ENCODE peak calls at places on chromosome 18, in five cellular contexts. C is stimulated activated CD4-positive, alpha-beta T cell treated with anti-CD3 and anti-CD28 coated beads, Interleukin-1b, Interleukin-23, amount 100 ng/mL, for 4 hours; K is right cardiac atrium; E is right lobe of liver; A is activated T-helper 1 cell treated with Interleukin-2 at 50 U/mL for 16 hours. Z is an unnamed sample.

GRCh38 chr18:8052237-8052701 is 485.2 kb downstream of the PTPRM start:
- DNase-seq in C (no peak), K (no peak), E (no peak), A (no peak), Z (no peak)

GRCh38 chr18:79765491-79766245 is 32.1 kb upstream of the KCNG2 start:
- DNase-seq in C (no peak), K (no peak), E (peak; percentile 28), A (no peak), Z (no peak)

GRCh38 chr18:6578686-6579085 is 150.8 kb upstream of the ARHGAP28 start:
- DNase-seq in C (no peak), K (no peak), E (no peak), A (no peak), Z (no peak)

GRCh38 chr18:77127769-77128671 is 4.6 kb downstream of the MBP start:
- DNase-seq in C (no peak), K (no peak), E (peak; percentile 68), A (no peak), Z (peak; percentile 40)

GRCh38 chr18:50986360-50987087 is 18.7 kb downstream of the ELAC1 start:
- DNase-seq in C (no peak), K (no peak), E (no peak), A (no peak), Z (no peak)

GRCh38 chr18:47984991-47985390 is 54.5 kb upstream of the SMAD2 start:
- DNase-seq in C (no peak), K (no peak), E (no peak), A (no peak), Z (no peak)

GRCh38 chr18:58277457-58277739 is 233.4 kb downstream of the NEDD4L start:
- DNase-seq in C (no peak), K (no peak), E (no peak), A (no peak), Z (no peak)

GRCh38 chr18:72811047-72811446 is 56.7 kb downstream of the NETO1 start:
- DNase-seq in C (no peak), K (no peak), E (no peak), A (no peak), Z (no peak)

GRCh38 chr18:79578396-79579260 is 101.0 kb upstream of the CTDP1 start:
- DNase-seq in C (no peak), K (no peak), E (peak; percentile 44), A (no peak), Z (no peak)

GRCh38 chr18:56276466-56276865 is 361.9 kb downstream of the TXNL1 start:
- DNase-seq in C (no peak), K (no peak), E (no peak), A (no peak), Z (no peak)

GRCh38 chr18:22167471-22168151 is 1.8 kb upstream of the GATA6 start:
- DNase-seq in C (no peak), K (peak; percentile 28), E (peak; percentile 77), A (no peak), Z (peak; percentile 47)

GRCh38 chr18:52310651-52311050 is 29.3 kb upstream of the DCC start:
- DNase-seq in C (no peak), K (no peak), E (no peak), A (no peak), Z (no peak)

GRCh38 chr18:32549248-32549842 is 78.7 kb upstream of the GAREM1 start:
- DNase-seq in C (peak; percentile 31), K (peak; percentile 20), E (peak; percentile 55), A (peak; percentile 2), Z (peak; percentile 18)

GRCh38 chr18:5770176-5770575 is 125.1 kb downstream of the TMEM200C start:
- DNase-seq in C (no peak), K (no peak), E (no peak), A (no peak), Z (no peak)

GRCh38 chr18:46158498-46158897 is 54.3 kb downstream of the HAUS1 start:
- DNase-seq in C (no peak), K (no peak), E (no peak), A (no peak), Z (no peak)

GRCh38 chr18:58697131-58697530 is 25.9 kb downstream of the MALT1 start:
- DNase-seq in C (no peak), K (no peak), E (no peak), A (no peak), Z (no peak)

GRCh38 chr18:28768791-28769768 is 592.1 kb upstream of the CDH2 start:
- DNase-seq in C (no peak), K (no peak), E (no peak), A (no peak), Z (no peak)

GRCh38 chr18:36905560-36905959 is 76.6 kb downstream of the KIAA1328 start:
- DNase-seq in C (no peak), K (no peak), E (no peak), A (no peak), Z (no peak)

GRCh38 chr18:23844991-23845680 is 155.9 kb downstream of the LAMA3 start:
- DNase-seq in C (no peak), K (no peak), E (no peak), A (no peak), Z (no peak)

GRCh38 chr18:58943896-58944295 is 79.2 kb downstream of the ZNF532 start:
- DNase-seq in C (no peak), K (no peak), E (no peak), A (no peak), Z (no peak)

GRCh38 chr18:10715791-10716190 is 190.0 kb downstream of the NAPG start:
- DNase-seq in C (no peak), K (peak; percentile 57), E (no peak), A (no peak), Z (no peak)

GRCh38 chr18:46310258-46310657 is 206.1 kb downstream of the HAUS1 start:
- DNase-seq in C (no peak), K (no peak), E (no peak), A (no peak), Z (no peak)